ENCODE peak calls at places on chromosomes 5 and 9, in nine cellular contexts. One of them, this sample, is unnamed.

GRCh38 chr5:139847790-139848507 is 52.3 kb downstream of the PSD2 start:
- DNase-seq in uterus: peak
- DNase-seq in amygdala: no peak
- DNase-seq in NCI-H187 treated with DMSO at 0.1 percent for 48 hours: no peak
- DNase-seq in Caki2: no peak
- DNase-seq in heart right ventricle: peak
- DNase-seq in stimulated activated CD4-positive, alpha-beta T cell treated with anti-CD3 and anti-CD28 coated beads, Interleukin-2, amount 100 ng/mL, for 48 hours: peak
- DNase-seq in stimulated activated CD8-positive, alpha-beta memory T cell treated with anti-CD3 and anti-CD28 coated beads, Interleukin-15, amount 100 ng/mL, for 1 hour: peak
- DNase-seq in activated CD8-positive, alpha-beta memory T cell treated with anti-CD3 and anti-CD28 coated beads, Interleukin-2, amount 50 U/mL, for 48 hours: peak
- DNase-seq in this sample: no peak

GRCh38 chr5:171157233-171157632 is 151.8 kb upstream of the TLX3 start:
- DNase-seq in uterus: no peak
- DNase-seq in amygdala: no peak
- DNase-seq in NCI-H187 treated with DMSO at 0.1 percent for 48 hours: no peak
- DNase-seq in Caki2: no peak
- DNase-seq in heart right ventricle: no peak
- DNase-seq in stimulated activated CD4-positive, alpha-beta T cell treated with anti-CD3 and anti-CD28 coated beads, Interleukin-2, amount 100 ng/mL, for 48 hours: no peak
- DNase-seq in stimulated activated CD8-positive, alpha-beta memory T cell treated with anti-CD3 and anti-CD28 coated beads, Interleukin-15, amount 100 ng/mL, for 1 hour: no peak
- DNase-seq in activated CD8-positive, alpha-beta memory T cell treated with anti-CD3 and anti-CD28 coated beads, Interleukin-2, amount 50 U/mL, for 48 hours: no peak
- DNase-seq in this sample: no peak

GRCh38 chr5:76811214-76811613 is 7.6 kb upstream of the F2RL1 start:
- DNase-seq in uterus: no peak
- DNase-seq in amygdala: no peak
- DNase-seq in NCI-H187 treated with DMSO at 0.1 percent for 48 hours: no peak
- DNase-seq in Caki2: no peak
- DNase-seq in heart right ventricle: no peak
- DNase-seq in stimulated activated CD4-positive, alpha-beta T cell treated with anti-CD3 and anti-CD28 coated beads, Interleukin-2, amount 100 ng/mL, for 48 hours: no peak
- DNase-seq in stimulated activated CD8-positive, alpha-beta memory T cell treated with anti-CD3 and anti-CD28 coated beads, Interleukin-15, amount 100 ng/mL, for 1 hour: no peak
- DNase-seq in activated CD8-positive, alpha-beta memory T cell treated with anti-CD3 and anti-CD28 coated beads, Interleukin-2, amount 50 U/mL, for 48 hours: no peak
- DNase-seq in this sample: no peak

GRCh38 chr5:119257613-119258012 is 98.2 kb upstream of the TNFAIP8 start:
- DNase-seq in uterus: no peak
- DNase-seq in amygdala: no peak
- DNase-seq in NCI-H187 treated with DMSO at 0.1 percent for 48 hours: no peak
- DNase-seq in Caki2: no peak
- DNase-seq in heart right ventricle: no peak
- DNase-seq in stimulated activated CD4-positive, alpha-beta T cell treated with anti-CD3 and anti-CD28 coated beads, Interleukin-2, amount 100 ng/mL, for 48 hours: no peak
- DNase-seq in stimulated activated CD8-positive, alpha-beta memory T cell treated with anti-CD3 and anti-CD28 coated beads, Interleukin-15, amount 100 ng/mL, for 1 hour: no peak
- DNase-seq in activated CD8-positive, alpha-beta memory T cell treated with anti-CD3 and anti-CD28 coated beads, Interleukin-2, amount 50 U/mL, for 48 hours: no peak
- DNase-seq in this sample: no peak

GRCh38 chr9:110143969-110144545 is 63.9 kb downstream of the C9orf152 start:
- DNase-seq in uterus: no peak
- DNase-seq in amygdala: no peak
- DNase-seq in NCI-H187 treated with DMSO at 0.1 percent for 48 hours: no peak
- DNase-seq in Caki2: no peak
- DNase-seq in heart right ventricle: no peak
- DNase-seq in stimulated activated CD4-positive, alpha-beta T cell treated with anti-CD3 and anti-CD28 coated beads, Interleukin-2, amount 100 ng/mL, for 48 hours: no peak
- DNase-seq in stimulated activated CD8-positive, alpha-beta memory T cell treated with anti-CD3 and anti-CD28 coated beads, Interleukin-15, amount 100 ng/mL, for 1 hour: no peak
- DNase-seq in activated CD8-positive, alpha-beta memory T cell treated with anti-CD3 and anti-CD28 coated beads, Interleukin-2, amount 50 U/mL, for 48 hours: no peak
- DNase-seq in this sample: no peak

GRCh38 chr9:85021686-85022085 is 352.2 kb downstream of the NTRK2 start:
- DNase-seq in uterus: no peak
- DNase-seq in amygdala: no peak
- DNase-seq in NCI-H187 treated with DMSO at 0.1 percent for 48 hours: no peak
- DNase-seq in Caki2: no peak
- DNase-seq in heart right ventricle: no peak
- DNase-seq in stimulated activated CD4-positive, alpha-beta T cell treated with anti-CD3 and anti-CD28 coated beads, Interleukin-2, amount 100 ng/mL, for 48 hours: no peak
- DNase-seq in stimulated activated CD8-positive, alpha-beta memory T cell treated with anti-CD3 and anti-CD28 coated beads, Interleukin-15, amount 100 ng/mL, for 1 hour: no peak
- DNase-seq in activated CD8-positive, alpha-beta memory T cell treated with anti-CD3 and anti-CD28 coated beads, Interleukin-2, amount 50 U/mL, for 48 hours: no peak
- DNase-seq in this sample: no peak

GRCh38 chr5:155136451-155136850 is 122.9 kb downstream of the KIF4B start:
- DNase-seq in uterus: no peak
- DNase-seq in amygdala: no peak
- DNase-seq in NCI-H187 treated with DMSO at 0.1 percent for 48 hours: no peak
- DNase-seq in Caki2: no peak
- DNase-seq in heart right ventricle: no peak
- DNase-seq in stimulated activated CD4-positive, alpha-beta T cell treated with anti-CD3 and anti-CD28 coated beads, Interleukin-2, amount 100 ng/mL, for 48 hours: no peak
- DNase-seq in stimulated activated CD8-positive, alpha-beta memory T cell treated with anti-CD3 and anti-CD28 coated beads, Interleukin-15, amount 100 ng/mL, for 1 hour: no peak
- DNase-seq in activated CD8-positive, alpha-beta memory T cell treated with anti-CD3 and anti-CD28 coated beads, Interleukin-2, amount 50 U/mL, for 48 hours: no peak
- DNase-seq in this sample: no peak

GRCh38 chr9:77541600-77541999 is 106.5 kb downstream of the GNA14 start:
- DNase-seq in uterus: no peak
- DNase-seq in amygdala: no peak
- DNase-seq in NCI-H187 treated with DMSO at 0.1 percent for 48 hours: no peak
- DNase-seq in Caki2: no peak
- DNase-seq in heart right ventricle: no peak
- DNase-seq in stimulated activated CD4-positive, alpha-beta T cell treated with anti-CD3 and anti-CD28 coated beads, Interleukin-2, amount 100 ng/mL, for 48 hours: no peak
- DNase-seq in stimulated activated CD8-positive, alpha-beta memory T cell treated with anti-CD3 and anti-CD28 coated beads, Interleukin-15, amount 100 ng/mL, for 1 hour: no peak
- DNase-seq in activated CD8-positive, alpha-beta memory T cell treated with anti-CD3 and anti-CD28 coated beads, Interleukin-2, amount 50 U/mL, for 48 hours: no peak
- DNase-seq in this sample: no peak

GRCh38 chr9:136728548-136729123 is 14.1 kb downstream of the LCN10 start:
- DNase-seq in uterus: no peak
- DNase-seq in amygdala: no peak
- DNase-seq in NCI-H187 treated with DMSO at 0.1 percent for 48 hours: no peak
- DNase-seq in Caki2: peak
- DNase-seq in heart right ventricle: no peak
- DNase-seq in stimulated activated CD4-positive, alpha-beta T cell treated with anti-CD3 and anti-CD28 coated beads, Interleukin-2, amount 100 ng/mL, for 48 hours: no peak
- DNase-seq in stimulated activated CD8-positive, alpha-beta memory T cell treated with anti-CD3 and anti-CD28 coated beads, Interleukin-15, amount 100 ng/mL, for 1 hour: no peak
- DNase-seq in activated CD8-positive, alpha-beta memory T cell treated with anti-CD3 and anti-CD28 coated beads, Interleukin-2, amount 50 U/mL, for 48 hours: no peak
- DNase-seq in this sample: no peak

GRCh38 chr5:16492398-16493175 is 27.0 kb upstream of the ZNF622 start:
- DNase-seq in uterus: peak
- DNase-seq in amygdala: no peak
- DNase-seq in NCI-H187 treated with DMSO at 0.1 percent for 48 hours: no peak
- DNase-seq in Caki2: peak
- DNase-seq in heart right ventricle: peak
- DNase-seq in stimulated activated CD4-positive, alpha-beta T cell treated with anti-CD3 and anti-CD28 coated beads, Interleukin-2, amount 100 ng/mL, for 48 hours: no peak
- DNase-seq in stimulated activated CD8-positive, alpha-beta memory T cell treated with anti-CD3 and anti-CD28 coated beads, Interleukin-15, amount 100 ng/mL, for 1 hour: no peak
- DNase-seq in activated CD8-positive, alpha-beta memory T cell treated with anti-CD3 and anti-CD28 coated beads, Interleukin-2, amount 50 U/mL, for 48 hours: no peak
- DNase-seq in this sample: no peak

GRCh38 chr5:126066795-126067321 is 356.4 kb upstream of the GRAMD2B start:
- DNase-seq in uterus: no peak
- DNase-seq in amygdala: no peak
- DNase-seq in NCI-H187 treated with DMSO at 0.1 percent for 48 hours: no peak
- DNase-seq in Caki2: no peak
- DNase-seq in heart right ventricle: no peak
- DNase-seq in stimulated activated CD4-positive, alpha-beta T cell treated with anti-CD3 and anti-CD28 coated beads, Interleukin-2, amount 100 ng/mL, for 48 hours: no peak
- DNase-seq in stimulated activated CD8-positive, alpha-beta memory T cell treated with anti-CD3 and anti-CD28 coated beads, Interleukin-15, amount 100 ng/mL, for 1 hour: no peak
- DNase-seq in activated CD8-positive, alpha-beta memory T cell treated with anti-CD3 and anti-CD28 coated beads, Interleukin-2, amount 50 U/mL, for 48 hours: no peak
- DNase-seq in this sample: no peak

GRCh38 chr9:83933804-83934203 is 12.6 kb upstream of the KIF27 start:
- DNase-seq in uterus: peak
- DNase-seq in amygdala: no peak
- DNase-seq in NCI-H187 treated with DMSO at 0.1 percent for 48 hours: no peak
- DNase-seq in Caki2: no peak
- DNase-seq in heart right ventricle: no peak
- DNase-seq in stimulated activated CD4-positive, alpha-beta T cell treated with anti-CD3 and anti-CD28 coated beads, Interleukin-2, amount 100 ng/mL, for 48 hours: no peak
- DNase-seq in stimulated activated CD8-positive, alpha-beta memory T cell treated with anti-CD3 and anti-CD28 coated beads, Interleukin-15, amount 100 ng/mL, for 1 hour: no peak
- DNase-seq in activated CD8-positive, alpha-beta memory T cell treated with anti-CD3 and anti-CD28 coated beads, Interleukin-2, amount 50 U/mL, for 48 hours: no peak
- DNase-seq in this sample: no peak

GRCh38 chr9:126952180-126952960 is 37.8 kb downstream of the RALGPS1 start:
- DNase-seq in uterus: peak
- DNase-seq in amygdala: no peak
- DNase-seq in NCI-H187 treated with DMSO at 0.1 percent for 48 hours: no peak
- DNase-seq in Caki2: no peak
- DNase-seq in heart right ventricle: no peak
- DNase-seq in stimulated activated CD4-positive, alpha-beta T cell treated with anti-CD3 and anti-CD28 coated beads, Interleukin-2, amount 100 ng/mL, for 48 hours: no peak
- DNase-seq in stimulated activated CD8-positive, alpha-beta memory T cell treated with anti-CD3 and anti-CD28 coated beads, Interleukin-15, amount 100 ng/mL, for 1 hour: no peak
- DNase-seq in activated CD8-positive, alpha-beta memory T cell treated with anti-CD3 and anti-CD28 coated beads, Interleukin-2, amount 50 U/mL, for 48 hours: no peak
- DNase-seq in this sample: no peak

GRCh38 chr5:17000296-17000939 is 64.3 kb upstream of the MYO10 start:
- DNase-seq in uterus: no peak
- DNase-seq in amygdala: no peak
- DNase-seq in NCI-H187 treated with DMSO at 0.1 percent for 48 hours: no peak
- DNase-seq in Caki2: peak
- DNase-seq in heart right ventricle: no peak
- DNase-seq in stimulated activated CD4-positive, alpha-beta T cell treated with anti-CD3 and anti-CD28 coated beads, Interleukin-2, amount 100 ng/mL, for 48 hours: no peak
- DNase-seq in stimulated activated CD8-positive, alpha-beta memory T cell treated with anti-CD3 and anti-CD28 coated beads, Interleukin-15, amount 100 ng/mL, for 1 hour: no peak
- DNase-seq in activated CD8-positive, alpha-beta memory T cell treated with anti-CD3 and anti-CD28 coated beads, Interleukin-2, amount 50 U/mL, for 48 hours: no peak
- DNase-seq in this sample: no peak

GRCh38 chr5:107254902-107255234 is 415.9 kb downstream of the EFNA5 start:
- DNase-seq in uterus: no peak
- DNase-seq in amygdala: no peak
- DNase-seq in NCI-H187 treated with DMSO at 0.1 percent for 48 hours: no peak
- DNase-seq in Caki2: no peak
- DNase-seq in heart right ventricle: no peak
- DNase-seq in stimulated activated CD4-positive, alpha-beta T cell treated with anti-CD3 and anti-CD28 coated beads, Interleukin-2, amount 100 ng/mL, for 48 hours: no peak
- DNase-seq in stimulated activated CD8-positive, alpha-beta memory T cell treated with anti-CD3 and anti-CD28 coated beads, Interleukin-15, amount 100 ng/mL, for 1 hour: no peak
- DNase-seq in activated CD8-positive, alpha-beta memory T cell treated with anti-CD3 and anti-CD28 coated beads, Interleukin-2, amount 50 U/mL, for 48 hours: no peak
- DNase-seq in this sample: no peak

GRCh38 chr5:124669956-124670671 is 76.3 kb downstream of the ZNF608 start:
- DNase-seq in uterus: no peak
- DNase-seq in amygdala: no peak
- DNase-seq in NCI-H187 treated with DMSO at 0.1 percent for 48 hours: no peak
- DNase-seq in Caki2: no peak
- DNase-seq in heart right ventricle: no peak
- DNase-seq in stimulated activated CD4-positive, alpha-beta T cell treated with anti-CD3 and anti-CD28 coated beads, Interleukin-2, amount 100 ng/mL, for 48 hours: no peak
- DNase-seq in stimulated activated CD8-positive, alpha-beta memory T cell treated with anti-CD3 and anti-CD28 coated beads, Interleukin-15, amount 100 ng/mL, for 1 hour: no peak
- DNase-seq in activated CD8-positive, alpha-beta memory T cell treated with anti-CD3 and anti-CD28 coated beads, Interleukin-2, amount 50 U/mL, for 48 hours: no peak
- DNase-seq in this sample: no peak

GRCh38 chr9:19133549-19134345 is 6.5 kb upstream of the PLIN2 start:
- DNase-seq in uterus: no peak
- DNase-seq in amygdala: no peak
- DNase-seq in NCI-H187 treated with DMSO at 0.1 percent for 48 hours: no peak
- DNase-seq in Caki2: no peak
- DNase-seq in heart right ventricle: no peak
- DNase-seq in stimulated activated CD4-positive, alpha-beta T cell treated with anti-CD3 and anti-CD28 coated beads, Interleukin-2, amount 100 ng/mL, for 48 hours: no peak
- DNase-seq in stimulated activated CD8-positive, alpha-beta memory T cell treated with anti-CD3 and anti-CD28 coated beads, Interleukin-15, amount 100 ng/mL, for 1 hour: no peak
- DNase-seq in activated CD8-positive, alpha-beta memory T cell treated with anti-CD3 and anti-CD28 coated beads, Interleukin-2, amount 50 U/mL, for 48 hours: no peak
- DNase-seq in this sample: no peak

GRCh38 chr9:17402309-17402708 is 176.6 kb upstream of the SH3GL2 start:
- DNase-seq in uterus: no peak
- DNase-seq in amygdala: no peak
- DNase-seq in NCI-H187 treated with DMSO at 0.1 percent for 48 hours: no peak
- DNase-seq in Caki2: peak
- DNase-seq in heart right ventricle: no peak
- DNase-seq in stimulated activated CD4-positive, alpha-beta T cell treated with anti-CD3 and anti-CD28 coated beads, Interleukin-2, amount 100 ng/mL, for 48 hours: no peak
- DNase-seq in stimulated activated CD8-positive, alpha-beta memory T cell treated with anti-CD3 and anti-CD28 coated beads, Interleukin-15, amount 100 ng/mL, for 1 hour: no peak
- DNase-seq in activated CD8-positive, alpha-beta memory T cell treated with anti-CD3 and anti-CD28 coated beads, Interleukin-2, amount 50 U/mL, for 48 hours: no peak
- DNase-seq in this sample: no peak

GRCh38 chr5:64612349-64612961 is 77.8 kb upstream of the SHISAL2B start:
- DNase-seq in uterus: no peak
- DNase-seq in amygdala: no peak
- DNase-seq in NCI-H187 treated with DMSO at 0.1 percent for 48 hours: no peak
- DNase-seq in Caki2: peak
- DNase-seq in heart right ventricle: peak
- DNase-seq in stimulated activated CD4-positive, alpha-beta T cell treated with anti-CD3 and anti-CD28 coated beads, Interleukin-2, amount 100 ng/mL, for 48 hours: no peak
- DNase-seq in stimulated activated CD8-positive, alpha-beta memory T cell treated with anti-CD3 and anti-CD28 coated beads, Interleukin-15, amount 100 ng/mL, for 1 hour: no peak
- DNase-seq in activated CD8-positive, alpha-beta memory T cell treated with anti-CD3 and anti-CD28 coated beads, Interleukin-2, amount 50 U/mL, for 48 hours: no peak
- DNase-seq in this sample: no peak

GRCh38 chr9:80797841-80798688 is 891.3 kb downstream of the TLE1 start:
- DNase-seq in uterus: peak
- DNase-seq in amygdala: peak
- DNase-seq in NCI-H187 treated with DMSO at 0.1 percent for 48 hours: no peak
- DNase-seq in Caki2: no peak
- DNase-seq in heart right ventricle: peak
- DNase-seq in stimulated activated CD4-positive, alpha-beta T cell treated with anti-CD3 and anti-CD28 coated beads, Interleukin-2, amount 100 ng/mL, for 48 hours: no peak
- DNase-seq in stimulated activated CD8-positive, alpha-beta memory T cell treated with anti-CD3 and anti-CD28 coated beads, Interleukin-15, amount 100 ng/mL, for 1 hour: no peak
- DNase-seq in activated CD8-positive, alpha-beta memory T cell treated with anti-CD3 and anti-CD28 coated beads, Interleukin-2, amount 50 U/mL, for 48 hours: no peak
- DNase-seq in this sample: no peak

GRCh38 chr9:93316726-93317494 is 133.0 kb downstream of the WNK2 start:
- DNase-seq in uterus: no peak
- DNase-seq in amygdala: no peak
- DNase-seq in NCI-H187 treated with DMSO at 0.1 percent for 48 hours: no peak
- DNase-seq in Caki2: no peak
- DNase-seq in heart right ventricle: no peak
- DNase-seq in stimulated activated CD4-positive, alpha-beta T cell treated with anti-CD3 and anti-CD28 coated beads, Interleukin-2, amount 100 ng/mL, for 48 hours: no peak
- DNase-seq in stimulated activated CD8-positive, alpha-beta memory T cell treated with anti-CD3 and anti-CD28 coated beads, Interleukin-15, amount 100 ng/mL, for 1 hour: no peak
- DNase-seq in activated CD8-positive, alpha-beta memory T cell treated with anti-CD3 and anti-CD28 coated beads, Interleukin-2, amount 50 U/mL, for 48 hours: no peak
- DNase-seq in this sample: no peak

GRCh38 chr5:158212915-158213314 is 354.0 kb upstream of the CLINT1 start:
- DNase-seq in uterus: no peak
- DNase-seq in amygdala: no peak
- DNase-seq in NCI-H187 treated with DMSO at 0.1 percent for 48 hours: no peak
- DNase-seq in Caki2: no peak
- DNase-seq in heart right ventricle: no peak
- DNase-seq in stimulated activated CD4-positive, alpha-beta T cell treated with anti-CD3 and anti-CD28 coated beads, Interleukin-2, amount 100 ng/mL, for 48 hours: no peak
- DNase-seq in stimulated activated CD8-positive, alpha-beta memory T cell treated with anti-CD3 and anti-CD28 coated beads, Interleukin-15, amount 100 ng/mL, for 1 hour: no peak
- DNase-seq in activated CD8-positive, alpha-beta memory T cell treated with anti-CD3 and anti-CD28 coated beads, Interleukin-2, amount 50 U/mL, for 48 hours: no peak
- DNase-seq in this sample: no peak

GRCh38 chr5:67176931-67177330 is 19.7 kb downstream of the CD180 start:
- DNase-seq in uterus: no peak
- DNase-seq in amygdala: no peak
- DNase-seq in NCI-H187 treated with DMSO at 0.1 percent for 48 hours: no peak
- DNase-seq in Caki2: no peak
- DNase-seq in heart right ventricle: no peak
- DNase-seq in stimulated activated CD4-positive, alpha-beta T cell treated with anti-CD3 and anti-CD28 coated beads, Interleukin-2, amount 100 ng/mL, for 48 hours: no peak
- DNase-seq in stimulated activated CD8-positive, alpha-beta memory T cell treated with anti-CD3 and anti-CD28 coated beads, Interleukin-15, amount 100 ng/mL, for 1 hour: no peak
- DNase-seq in activated CD8-positive, alpha-beta memory T cell treated with anti-CD3 and anti-CD28 coated beads, Interleukin-2, amount 50 U/mL, for 48 hours: no peak
- DNase-seq in this sample: no peak

This sample was measured in omental fat pad.